ENCODE peak calls at places on chromosome 10, in six cellular contexts. M is mammary epithelial cell; P is CD8-positive, alpha-beta memory T cell; D is neural progenitor cell; O is adrenal gland; E is spleen. L is an unnamed sample. For H3K4me1, the result is how much of the 10 kb centered on the place peaks cover.

GRCh38 chr10:21468086-21468485 is 57.4 kb downstream of the SKIDA1 start:
- DNase-seq in M (no peak), P (no peak), D (no peak), O (no peak), E (no peak), L (no peak)

GRCh38 chr10:129730272-129730992 is 233.6 kb downstream of the EBF3 start:
- DNase-seq in M (no peak), P (no peak), D (no peak), O (no peak), E (peak), L (no peak)

GRCh38 chr10:79250259-79250658 is 97.0 kb upstream of the PPIF start:
- DNase-seq in M (no peak), P (no peak), D (no peak), O (peak), E (peak), L (no peak)

GRCh38 chr10:116688241-116688711 is 54.1 kb downstream of the HSPA12A start:
- DNase-seq in M (peak), P (no peak), D (no peak), O (no peak), E (no peak), L (peak)

GRCh38 chr10:42962902-42963231 is 114.0 kb upstream of the RET start:
- DNase-seq in M (no peak), P (no peak), D (no peak), O (no peak), E (no peak), L (no peak)

GRCh38 chr10:87782721-87783120 is 35.3 kb downstream of the ATAD1 start:
- DNase-seq in M (no peak), P (no peak), D (no peak), O (peak), E (no peak), L (no peak)

GRCh38 chr10:126732308-126732707 is 61.8 kb upstream of the C10orf90 start:
- DNase-seq in M (no peak), P (no peak), D (no peak), O (no peak), E (no peak), L (no peak)

GRCh38 chr10:71921319-71922027 is 42.7 kb upstream of the CHST3 start:
- DNase-seq in M (no peak), P (no peak), D (peak), O (peak), E (no peak), L (peak)

GRCh38 chr10:98408799-98409198 is 6.2 kb downstream of the PYROXD2 start:
- DNase-seq in M (no peak), P (no peak), D (no peak), O (no peak), E (no peak), L (no peak)

GRCh38 chr10:124558901-124559321 is 97.3 kb downstream of the LHPP start:
- DNase-seq in M (no peak), P (no peak), D (no peak), O (no peak), E (peak), L (no peak)

GRCh38 chr10:17981201-17981600 is 29.5 kb downstream of the SLC39A12 start:
- DNase-seq in M (no peak), P (no peak), D (no peak), O (no peak), E (no peak), L (no peak)

GRCh38 chr10:28256776-28257175 is 46.1 kb downstream of the MPP7 start:
- DNase-seq in M (peak), P (no peak), D (no peak), O (no peak), E (no peak), L (no peak)

GRCh38 chr10:49502358-49502757 is 36.6 kb downstream of the ERCC6 start:
- DNase-seq in M (no peak), P (no peak), D (no peak), O (no peak), E (no peak), L (no peak)

GRCh38 chr10:71241114-71241898 is 28.9 kb downstream of the UNC5B start:
- DNase-seq in M (no peak), P (no peak), D (no peak), O (peak), E (no peak), L (peak)

GRCh38 chr10:113059001-113059780 is 109.1 kb downstream of the TCF7L2 start:
- DNase-seq in M (peak), P (no peak), D (peak), O (no peak), E (no peak), L (peak)

GRCh38 chr10:28948045-28948444 is 270.7 kb downstream of the BAMBI start:
- DNase-seq in M (no peak), P (no peak), D (no peak), O (no peak), E (no peak), L (no peak)

GRCh38 chr10:86684305-86684704 is 16.0 kb downstream of the LDB3 start:
- DNase-seq in M (no peak), P (no peak), D (peak), O (peak), E (no peak), L (peak)

GRCh38 chr10:34145751-34146150 is 669.3 kb downstream of the PARD3 start:
- DNase-seq in M (no peak), P (no peak), D (no peak), O (no peak), E (no peak), L (no peak)

GRCh38 chr10:98878418-98878817 is 357.2 kb downstream of the HPSE2 start:
- DNase-seq in M (no peak), P (no peak), D (no peak), O (no peak), E (no peak), L (no peak)

GRCh38 chr10:48627984-48628609 is 23.2 kb upstream of the ARHGAP22 start:
- DNase-seq in M (no peak), P (no peak), D (no peak), O (no peak), E (no peak), L (no peak)

GRCh38 chr10:23037561-23037960 is 57.8 kb upstream of the MSRB2 start:
- DNase-seq in M (no peak), P (no peak), D (peak), O (no peak), E (no peak), L (no peak)

GRCh38 chr10:70052462-70053211 is at the start of gene MACROH2A2:
- DNase-seq in M (peak), P (no peak), D (peak), O (peak), E (no peak), L (peak)

GRCh38 chr10:7471720-7472367 is 61.0 kb upstream of the SFMBT2 start:
- DNase-seq in M (no peak), P (no peak), D (no peak), O (no peak), E (peak), L (no peak)

GRCh38 chr10:86707505-86707904 is 39.2 kb downstream of the LDB3 start:
- DNase-seq in M (no peak), P (peak), D (no peak), O (no peak), E (peak), L (no peak)

GRCh38 chr10:106557053-106557452 is 607.5 kb downstream of the SORCS1 start:
- DNase-seq in M (no peak), P (no peak), D (no peak), O (no peak), E (no peak), L (no peak)

GRCh38 chr10:21075880-21076279 is 178.8 kb upstream of the NEBL start:
- DNase-seq in M (no peak), P (no peak), D (no peak), O (no peak), E (no peak), L (no peak)

GRCh38 chr10:12540341-12540781 is 191.0 kb downstream of the CAMK1D start:
- DNase-seq in M (no peak), P (no peak), D (no peak), O (no peak), E (no peak), L (no peak)

GRCh38 chr10:4234661-4235060 is 449.7 kb upstream of the KLF6 start:
- DNase-seq in M (no peak), P (peak), D (no peak), O (no peak), E (peak), L (no peak)

GRCh38 chr10:60430017-60430416 is 40.3 kb upstream of the ANK3 start:
- DNase-seq in M (peak), P (no peak), D (no peak), O (no peak), E (no peak), L (no peak)

DNA sequence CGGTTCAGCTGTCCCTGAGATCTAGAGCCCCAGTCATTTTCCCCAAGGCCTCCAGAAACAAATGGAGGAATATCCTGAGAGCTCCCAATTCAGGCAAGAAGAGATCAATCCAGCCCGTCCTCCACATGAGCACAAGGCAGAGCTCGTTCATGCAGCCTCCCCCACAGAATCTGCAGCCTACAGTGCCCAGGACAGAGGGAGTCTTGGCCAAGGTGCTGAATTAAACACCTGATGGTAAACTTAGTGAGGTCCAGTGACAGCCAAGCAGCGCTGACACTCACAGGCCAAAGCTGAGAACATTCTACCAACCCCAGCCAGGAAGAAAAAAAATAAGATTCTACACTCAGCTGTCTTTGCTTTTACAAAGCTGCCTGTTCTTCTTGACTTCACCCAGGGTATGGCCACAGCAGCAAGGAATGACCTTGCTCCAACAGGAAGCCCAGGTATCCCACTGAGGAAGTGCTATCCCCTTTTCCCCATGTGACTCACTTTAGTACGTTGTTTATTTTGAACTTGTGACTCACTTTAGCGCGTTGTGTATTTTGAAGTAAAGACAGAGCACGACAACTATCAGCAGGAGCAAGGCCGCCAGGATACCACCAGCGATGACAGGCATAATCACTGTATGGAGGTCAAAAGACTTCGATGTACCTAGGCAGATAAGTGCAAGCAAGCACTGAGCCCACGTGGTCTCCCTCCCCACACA is 4.4 kb upstream of the CUZD1 start:
- DNase-seq in M (no peak), P (no peak), D (no peak), O (no peak), E (no peak), L (no peak)
- H3K27ac ChIP-seq in M (no peak), P (no peak), D (no peak), O (no peak), E (no peak), L (no peak)

DNA sequence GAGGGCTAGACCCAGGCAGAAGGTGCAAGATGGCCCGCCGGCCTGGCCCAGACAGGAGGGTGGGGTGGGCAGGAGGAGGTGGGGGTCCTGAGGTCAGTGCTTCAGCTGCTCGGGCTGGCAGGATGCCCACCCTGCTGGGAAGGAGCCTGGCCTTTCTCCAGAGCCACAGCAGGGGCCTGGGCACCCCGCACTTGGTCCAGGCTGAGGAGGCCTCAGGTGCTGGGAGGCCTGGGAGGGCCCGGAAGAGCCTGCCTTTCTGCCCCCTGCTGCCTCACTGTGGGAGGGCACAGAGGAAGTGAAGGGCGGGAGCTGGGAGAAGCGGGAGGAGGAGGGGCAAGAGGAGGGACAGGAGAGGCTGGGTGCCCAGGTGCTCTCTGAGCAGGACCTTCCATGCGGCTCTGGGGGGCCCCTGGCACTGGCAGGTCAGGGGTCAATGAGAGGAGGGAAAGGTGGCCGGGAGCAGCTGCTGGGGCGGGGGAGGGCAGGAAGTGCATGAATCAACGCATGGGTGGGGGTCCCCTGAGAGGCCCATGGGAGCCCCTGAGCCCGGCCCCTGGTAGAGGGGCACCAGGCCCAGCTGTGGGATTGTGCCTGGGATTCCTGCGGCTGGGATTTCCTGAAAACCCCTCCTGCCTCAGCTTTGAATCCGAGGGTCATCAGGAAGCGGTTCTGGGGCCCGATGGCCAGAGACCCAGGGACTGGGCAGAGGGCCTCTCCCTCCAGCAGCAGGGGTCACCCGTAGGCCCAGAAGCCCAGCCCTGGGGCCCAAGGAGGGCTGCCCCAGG is 49.9 kb downstream of the PWWP2B start:
- DNase-seq in M (peak), P (peak), D (no peak), O (peak), E (peak), L (peak)
- H3K4me1 ChIP-seq in M (under half), P (under half), D (under half), O (under half), E (half or more), L (under half)

GRCh38 chr10:75395955-75396860 is 5.4 kb downstream of the ZNF503 start:
- DNase-seq in M (peak), P (no peak), D (peak), O (peak), E (no peak), L (peak)
- H3K27ac ChIP-seq in M (no peak), P (no peak), D (no peak), O (peak), E (peak), L (peak)

DNA sequence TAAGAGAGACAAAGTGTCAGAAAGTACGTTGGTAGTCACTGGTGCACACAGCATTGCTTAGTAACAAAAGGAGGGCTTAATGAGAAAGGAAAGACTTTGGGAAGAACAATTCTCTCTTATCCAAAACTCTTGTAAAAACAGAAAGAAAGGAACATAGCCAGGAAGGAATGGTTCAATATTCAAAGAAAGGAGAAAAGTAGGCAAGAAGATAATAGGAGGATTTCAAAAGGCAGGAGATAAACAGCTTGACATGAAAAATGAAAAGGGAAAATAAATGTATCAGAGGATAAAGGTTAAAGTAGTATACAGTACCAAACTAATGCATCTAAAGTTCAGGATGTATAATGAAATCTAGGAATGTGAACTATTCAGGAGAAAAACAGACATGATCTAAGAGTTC is 20.1 kb downstream of the ZFAND4 start:
- DNase-seq in M (no peak), P (no peak), D (peak), O (no peak), E (no peak), L (no peak)
- H3K4me1 ChIP-seq in M (under half), P (under half), D (under half), O (under half), E (under half), L (under half)

L was measured in testis.